ENCODE peak calls at places on chromosome 18, in five cellular contexts. One of them, this sample, is unnamed.

GRCh38 chr18:50934545-50935211 is 33.2 kb upstream of the ELAC1 start:
- DNase-seq in CD8-positive, alpha-beta T cell: no peak
- DNase-seq in T-helper 1 cell: no peak
- DNase-seq in HT-29: no peak
- DNase-seq in HCEC 1CT: no peak
- DNase-seq in this sample: no peak

GRCh38 chr18:55275042-55275897 is 312.7 kb downstream of the TCF4 start:
- DNase-seq in CD8-positive, alpha-beta T cell: no peak
- DNase-seq in T-helper 1 cell: peak
- DNase-seq in HT-29: peak
- DNase-seq in HCEC 1CT: peak
- DNase-seq in this sample: no peak

GRCh38 chr18:22559414-22560282 is 141.9 kb upstream of the CTAGE1 start:
- DNase-seq in CD8-positive, alpha-beta T cell: peak
- DNase-seq in T-helper 1 cell: no peak
- DNase-seq in HT-29: peak
- DNase-seq in HCEC 1CT: peak
- DNase-seq in this sample: no peak

GRCh38 chr18:54947115-54947514 is 12.1 kb downstream of the CCDC68 start:
- DNase-seq in CD8-positive, alpha-beta T cell: no peak
- DNase-seq in T-helper 1 cell: no peak
- DNase-seq in HT-29: peak
- DNase-seq in HCEC 1CT: peak
- DNase-seq in this sample: no peak

GRCh38 chr18:38940863-38941531 is 1375.4 kb upstream of the CELF4 start:
- DNase-seq in CD8-positive, alpha-beta T cell: peak
- DNase-seq in T-helper 1 cell: peak
- DNase-seq in HT-29: peak
- DNase-seq in HCEC 1CT: no peak
- DNase-seq in this sample: no peak

GRCh38 chr18:57748770-57749603 is 54.1 kb downstream of the ATP8B1 start:
- DNase-seq in CD8-positive, alpha-beta T cell: no peak
- DNase-seq in T-helper 1 cell: no peak
- DNase-seq in HT-29: peak
- DNase-seq in HCEC 1CT: peak
- DNase-seq in this sample: no peak

GRCh38 chr18:70015127-70015526 is 67.5 kb upstream of the CD226 start:
- DNase-seq in CD8-positive, alpha-beta T cell: no peak
- DNase-seq in T-helper 1 cell: no peak
- DNase-seq in HT-29: no peak
- DNase-seq in HCEC 1CT: no peak
- DNase-seq in this sample: no peak

GRCh38 chr18:11886629-11887028 is 21.5 kb downstream of the MPPE1 start:
- DNase-seq in CD8-positive, alpha-beta T cell: no peak
- DNase-seq in T-helper 1 cell: no peak
- DNase-seq in HT-29: no peak
- DNase-seq in HCEC 1CT: no peak
- DNase-seq in this sample: no peak

GRCh38 chr18:59386909-59387515 is 27.9 kb upstream of the LMAN1 start:
- DNase-seq in CD8-positive, alpha-beta T cell: no peak
- DNase-seq in T-helper 1 cell: no peak
- DNase-seq in HT-29: no peak
- DNase-seq in HCEC 1CT: no peak
- DNase-seq in this sample: no peak

GRCh38 chr18:13264986-13265900 is 46.7 kb downstream of the LDLRAD4 start:
- DNase-seq in CD8-positive, alpha-beta T cell: peak
- DNase-seq in T-helper 1 cell: peak
- DNase-seq in HT-29: no peak
- DNase-seq in HCEC 1CT: no peak
- DNase-seq in this sample: no peak

GRCh38 chr18:57441395-57441794 is 6.2 kb downstream of the ONECUT2 start:
- DNase-seq in CD8-positive, alpha-beta T cell: no peak
- DNase-seq in T-helper 1 cell: peak
- DNase-seq in HT-29: no peak
- DNase-seq in HCEC 1CT: peak
- DNase-seq in this sample: no peak

GRCh38 chr18:9522952-9523351 is 47.6 kb downstream of the RALBP1 start:
- DNase-seq in CD8-positive, alpha-beta T cell: no peak
- DNase-seq in T-helper 1 cell: no peak
- DNase-seq in HT-29: no peak
- DNase-seq in HCEC 1CT: no peak
- DNase-seq in this sample: no peak

GRCh38 chr18:944440-944839 is 39.8 kb downstream of the ADCYAP1 start:
- DNase-seq in CD8-positive, alpha-beta T cell: no peak
- DNase-seq in T-helper 1 cell: no peak
- DNase-seq in HT-29: no peak
- DNase-seq in HCEC 1CT: no peak
- DNase-seq in this sample: no peak

GRCh38 chr18:49935215-49935614 is 121.9 kb upstream of the ACAA2 start:
- DNase-seq in CD8-positive, alpha-beta T cell: no peak
- DNase-seq in T-helper 1 cell: no peak
- DNase-seq in HT-29: no peak
- DNase-seq in HCEC 1CT: no peak
- DNase-seq in this sample: no peak

GRCh38 chr18:44128365-44128764 is 552.3 kb upstream of the SETBP1 start:
- DNase-seq in CD8-positive, alpha-beta T cell: no peak
- DNase-seq in T-helper 1 cell: no peak
- DNase-seq in HT-29: no peak
- DNase-seq in HCEC 1CT: no peak
- DNase-seq in this sample: no peak

GRCh38 chr18:51120809-51121596 is 76.5 kb downstream of the MEX3C start:
- DNase-seq in CD8-positive, alpha-beta T cell: peak
- DNase-seq in T-helper 1 cell: no peak
- DNase-seq in HT-29: no peak
- DNase-seq in HCEC 1CT: no peak
- DNase-seq in this sample: no peak

GRCh38 chr18:48100712-48101165 is 170.3 kb upstream of the SMAD2 start:
- DNase-seq in CD8-positive, alpha-beta T cell: no peak
- DNase-seq in T-helper 1 cell: no peak
- DNase-seq in HT-29: no peak
- DNase-seq in HCEC 1CT: no peak
- DNase-seq in this sample: no peak

GRCh38 chr18:21760321-21760720 is 19.7 kb downstream of the MIB1 start:
- DNase-seq in CD8-positive, alpha-beta T cell: no peak
- DNase-seq in T-helper 1 cell: no peak
- DNase-seq in HT-29: no peak
- DNase-seq in HCEC 1CT: peak
- DNase-seq in this sample: no peak

GRCh38 chr18:45568017-45568416 is 47.3 kb upstream of the SLC14A2 start:
- DNase-seq in CD8-positive, alpha-beta T cell: no peak
- DNase-seq in T-helper 1 cell: no peak
- DNase-seq in HT-29: no peak
- DNase-seq in HCEC 1CT: no peak
- DNase-seq in this sample: no peak

GRCh38 chr18:9380571-9381390 is 46.2 kb downstream of the TWSG1 start:
- DNase-seq in CD8-positive, alpha-beta T cell: no peak
- DNase-seq in T-helper 1 cell: no peak
- DNase-seq in HT-29: no peak
- DNase-seq in HCEC 1CT: peak
- DNase-seq in this sample: no peak

GRCh38 chr18:2981212-2981728 is 31.7 kb downstream of the LPIN2 start:
- DNase-seq in CD8-positive, alpha-beta T cell: no peak
- DNase-seq in T-helper 1 cell: no peak
- DNase-seq in HT-29: peak
- DNase-seq in HCEC 1CT: peak
- DNase-seq in this sample: no peak

GRCh38 chr18:49880656-49881055 is 67.3 kb upstream of the ACAA2 start:
- DNase-seq in CD8-positive, alpha-beta T cell: no peak
- DNase-seq in T-helper 1 cell: no peak
- DNase-seq in HT-29: no peak
- DNase-seq in HCEC 1CT: no peak
- DNase-seq in this sample: no peak

GRCh38 chr18:69906765-69907164 is 40.9 kb downstream of the CD226 start:
- DNase-seq in CD8-positive, alpha-beta T cell: no peak
- DNase-seq in T-helper 1 cell: no peak
- DNase-seq in HT-29: no peak
- DNase-seq in HCEC 1CT: no peak
- DNase-seq in this sample: no peak

This sample was measured in activated B cell treated with CpG ODN at 0.5 μM for 24 hours.